ENCODE peak calls at places on chromosomes 4 and X, in nine cellular contexts. One of them, this sample, is unnamed.
A peak's percentile ranks its signal among the peaks of the same experiment; 100 is the strongest.

GRCh38 chr4:111400736-111401135 is 744.5 kb upstream of the FAM241A start:
- DNase-seq in testis: peak; percentile 49
- DNase-seq in psoas muscle: no peak
- DNase-seq in neural progenitor cell: no peak
- DNase-seq in HL-60: no peak
- DNase-seq in brain microvascular endothelial cell: peak; percentile 1
- DNase-seq in HCT116: no peak
- DNase-seq in spleen: no peak
- DNase-seq in breast epithelium: no peak
- DNase-seq in this sample: no peak

GRCh38 chrX:13046035-13046851 is 1.8 kb upstream of the FAM9C start:
- DNase-seq in testis: no peak
- DNase-seq in psoas muscle: no peak
- DNase-seq in neural progenitor cell: no peak
- DNase-seq in HL-60: no peak
- DNase-seq in brain microvascular endothelial cell: no peak
- DNase-seq in HCT116: no peak
- DNase-seq in spleen: no peak
- DNase-seq in breast epithelium: no peak
- DNase-seq in this sample: no peak

GRCh38 chr4:94909645-94910044 is 151.9 kb downstream of the BMPR1B start:
- DNase-seq in testis: no peak
- DNase-seq in psoas muscle: no peak
- DNase-seq in neural progenitor cell: no peak
- DNase-seq in HL-60: no peak
- DNase-seq in brain microvascular endothelial cell: no peak
- DNase-seq in HCT116: no peak
- DNase-seq in spleen: no peak
- DNase-seq in breast epithelium: no peak
- DNase-seq in this sample: no peak

GRCh38 chr4:110640608-110641007 is 17.7 kb upstream of the PITX2 start:
- DNase-seq in testis: no peak
- DNase-seq in psoas muscle: no peak
- DNase-seq in neural progenitor cell: peak; percentile 10
- DNase-seq in HL-60: no peak
- DNase-seq in brain microvascular endothelial cell: no peak
- DNase-seq in HCT116: no peak
- DNase-seq in spleen: no peak
- DNase-seq in breast epithelium: no peak
- DNase-seq in this sample: no peak

GRCh38 chr4:139453041-139453370 is 915 bp upstream of the RAB33B start:
- DNase-seq in testis: no peak
- DNase-seq in psoas muscle: no peak
- DNase-seq in neural progenitor cell: no peak
- DNase-seq in HL-60: peak; percentile 47
- DNase-seq in brain microvascular endothelial cell: peak; percentile 72
- DNase-seq in HCT116: no peak
- DNase-seq in spleen: no peak
- DNase-seq in breast epithelium: no peak
- DNase-seq in this sample: no peak

GRCh38 chrX:31435592-31435991 is 363.8 kb upstream of the FTHL17 start:
- DNase-seq in testis: peak; percentile 14
- DNase-seq in psoas muscle: no peak
- DNase-seq in neural progenitor cell: peak; percentile 91
- DNase-seq in HL-60: no peak
- DNase-seq in brain microvascular endothelial cell: peak; percentile 81
- DNase-seq in HCT116: no peak
- DNase-seq in spleen: no peak
- DNase-seq in breast epithelium: no peak
- DNase-seq in this sample: no peak

GRCh38 chrX:9372866-9373265 is 92.0 kb upstream of the TBL1X start:
- DNase-seq in testis: no peak
- DNase-seq in psoas muscle: no peak
- DNase-seq in neural progenitor cell: no peak
- DNase-seq in HL-60: no peak
- DNase-seq in brain microvascular endothelial cell: no peak
- DNase-seq in HCT116: no peak
- DNase-seq in spleen: no peak
- DNase-seq in breast epithelium: no peak
- DNase-seq in this sample: no peak

GRCh38 chr4:118904418-118904817 is 15.8 kb downstream of the SYNPO2 start:
- DNase-seq in testis: peak; percentile 83
- DNase-seq in psoas muscle: no peak
- DNase-seq in neural progenitor cell: no peak
- DNase-seq in HL-60: no peak
- DNase-seq in brain microvascular endothelial cell: no peak
- DNase-seq in HCT116: no peak
- DNase-seq in spleen: no peak
- DNase-seq in breast epithelium: no peak
- DNase-seq in this sample: no peak

GRCh38 chr4:74682567-74683359 is 111.6 kb downstream of the BTC start:
- DNase-seq in testis: peak; percentile 28
- DNase-seq in psoas muscle: no peak
- DNase-seq in neural progenitor cell: no peak
- DNase-seq in HL-60: no peak
- DNase-seq in brain microvascular endothelial cell: peak; percentile 95
- DNase-seq in HCT116: peak; percentile 89
- DNase-seq in spleen: no peak
- DNase-seq in breast epithelium: no peak
- DNase-seq in this sample: no peak

GRCh38 chr4:147546341-147546740 is 65.4 kb downstream of the EDNRA start:
- DNase-seq in testis: no peak
- DNase-seq in psoas muscle: no peak
- DNase-seq in neural progenitor cell: no peak
- DNase-seq in HL-60: no peak
- DNase-seq in brain microvascular endothelial cell: peak; percentile 95
- DNase-seq in HCT116: no peak
- DNase-seq in spleen: no peak
- DNase-seq in breast epithelium: no peak
- DNase-seq in this sample: no peak

GRCh38 chr4:146095091-146095690 is 80.3 kb upstream of the LSM6 start:
- DNase-seq in testis: peak; percentile 67
- DNase-seq in psoas muscle: no peak
- DNase-seq in neural progenitor cell: peak; percentile 82
- DNase-seq in HL-60: no peak
- DNase-seq in brain microvascular endothelial cell: peak; percentile 59
- DNase-seq in HCT116: peak; percentile 57
- DNase-seq in spleen: no peak
- DNase-seq in breast epithelium: no peak
- DNase-seq in this sample: peak; percentile 52

GRCh38 chrX:115968436-115969252 is 201.9 kb upstream of the AGTR2 start:
- DNase-seq in testis: peak; percentile 69
- DNase-seq in psoas muscle: peak; percentile 67
- DNase-seq in neural progenitor cell: peak; percentile 87
- DNase-seq in HL-60: no peak
- DNase-seq in brain microvascular endothelial cell: no peak
- DNase-seq in HCT116: peak; percentile 63
- DNase-seq in spleen: no peak
- DNase-seq in breast epithelium: no peak
- DNase-seq in this sample: no peak

GRCh38 chr4:121252224-121252806 is 88.2 kb upstream of the TNIP3 start:
- DNase-seq in testis: peak; percentile 80
- DNase-seq in psoas muscle: peak; percentile 76
- DNase-seq in neural progenitor cell: peak; percentile 88
- DNase-seq in HL-60: peak; percentile 34
- DNase-seq in brain microvascular endothelial cell: peak; percentile 60
- DNase-seq in HCT116: peak; percentile 48
- DNase-seq in spleen: peak; percentile 79
- DNase-seq in breast epithelium: no peak
- DNase-seq in this sample: peak; percentile 81

GRCh38 chr4:54838301-54838700 is 180.5 kb downstream of the KIT start:
- DNase-seq in testis: no peak
- DNase-seq in psoas muscle: no peak
- DNase-seq in neural progenitor cell: no peak
- DNase-seq in HL-60: no peak
- DNase-seq in brain microvascular endothelial cell: no peak
- DNase-seq in HCT116: no peak
- DNase-seq in spleen: no peak
- DNase-seq in breast epithelium: no peak
- DNase-seq in this sample: no peak

GRCh38 chr4:75623036-75623435 is 7.3 kb downstream of the CDKL2 start:
- DNase-seq in testis: no peak
- DNase-seq in psoas muscle: no peak
- DNase-seq in neural progenitor cell: no peak
- DNase-seq in HL-60: no peak
- DNase-seq in brain microvascular endothelial cell: peak; percentile 12
- DNase-seq in HCT116: no peak
- DNase-seq in spleen: no peak
- DNase-seq in breast epithelium: no peak
- DNase-seq in this sample: no peak

GRCh38 chr4:162497564-162498167 is 333.9 kb upstream of the FSTL5 start:
- DNase-seq in testis: no peak
- DNase-seq in psoas muscle: no peak
- DNase-seq in neural progenitor cell: peak; percentile 43
- DNase-seq in HL-60: peak; percentile 36
- DNase-seq in brain microvascular endothelial cell: peak; percentile 5
- DNase-seq in HCT116: peak; percentile 15
- DNase-seq in spleen: no peak
- DNase-seq in breast epithelium: no peak
- DNase-seq in this sample: no peak

GRCh38 chr4:7032591-7032990 is 10.6 kb upstream of the TADA2B start:
- DNase-seq in testis: no peak
- DNase-seq in psoas muscle: peak; percentile 23
- DNase-seq in neural progenitor cell: no peak
- DNase-seq in HL-60: no peak
- DNase-seq in brain microvascular endothelial cell: no peak
- DNase-seq in HCT116: no peak
- DNase-seq in spleen: no peak
- DNase-seq in breast epithelium: no peak
- DNase-seq in this sample: no peak

GRCh38 chr4:144647095-144647959 is 1.4 kb downstream of the HHIP start:
- DNase-seq in testis: peak; percentile 43
- DNase-seq in psoas muscle: no peak
- DNase-seq in neural progenitor cell: peak; percentile 36
- DNase-seq in HL-60: no peak
- DNase-seq in brain microvascular endothelial cell: peak; percentile 49
- DNase-seq in HCT116: no peak
- DNase-seq in spleen: no peak
- DNase-seq in breast epithelium: no peak
- DNase-seq in this sample: no peak

GRCh38 chr4:180153587-180153986 is 2089.6 kb upstream of the TENM3 start:
- DNase-seq in testis: no peak
- DNase-seq in psoas muscle: no peak
- DNase-seq in neural progenitor cell: no peak
- DNase-seq in HL-60: no peak
- DNase-seq in brain microvascular endothelial cell: no peak
- DNase-seq in HCT116: no peak
- DNase-seq in spleen: no peak
- DNase-seq in breast epithelium: no peak
- DNase-seq in this sample: no peak

GRCh38 chrX:44997888-44998287 is 124.9 kb downstream of the KDM6A start:
- DNase-seq in testis: no peak
- DNase-seq in psoas muscle: no peak
- DNase-seq in neural progenitor cell: no peak
- DNase-seq in HL-60: no peak
- DNase-seq in brain microvascular endothelial cell: no peak
- DNase-seq in HCT116: no peak
- DNase-seq in spleen: no peak
- DNase-seq in breast epithelium: no peak
- DNase-seq in this sample: no peak
- H3K4me3 ChIP-seq in testis: no peak overlapping the region
- H3K4me3 ChIP-seq in psoas muscle: no peak overlapping the region
- H3K4me3 ChIP-seq in neural progenitor cell: no peak overlapping the region
- H3K4me3 ChIP-seq in HL-60: no peak overlapping the region
- H3K4me3 ChIP-seq in brain microvascular endothelial cell: no peak overlapping the region
- H3K4me3 ChIP-seq in HCT116: no peak overlapping the region
- H3K4me3 ChIP-seq in spleen: no peak overlapping the region
- H3K4me3 ChIP-seq in breast epithelium: no peak overlapping the region
- H3K4me3 ChIP-seq in this sample: no peak overlapping the region

DNA sequence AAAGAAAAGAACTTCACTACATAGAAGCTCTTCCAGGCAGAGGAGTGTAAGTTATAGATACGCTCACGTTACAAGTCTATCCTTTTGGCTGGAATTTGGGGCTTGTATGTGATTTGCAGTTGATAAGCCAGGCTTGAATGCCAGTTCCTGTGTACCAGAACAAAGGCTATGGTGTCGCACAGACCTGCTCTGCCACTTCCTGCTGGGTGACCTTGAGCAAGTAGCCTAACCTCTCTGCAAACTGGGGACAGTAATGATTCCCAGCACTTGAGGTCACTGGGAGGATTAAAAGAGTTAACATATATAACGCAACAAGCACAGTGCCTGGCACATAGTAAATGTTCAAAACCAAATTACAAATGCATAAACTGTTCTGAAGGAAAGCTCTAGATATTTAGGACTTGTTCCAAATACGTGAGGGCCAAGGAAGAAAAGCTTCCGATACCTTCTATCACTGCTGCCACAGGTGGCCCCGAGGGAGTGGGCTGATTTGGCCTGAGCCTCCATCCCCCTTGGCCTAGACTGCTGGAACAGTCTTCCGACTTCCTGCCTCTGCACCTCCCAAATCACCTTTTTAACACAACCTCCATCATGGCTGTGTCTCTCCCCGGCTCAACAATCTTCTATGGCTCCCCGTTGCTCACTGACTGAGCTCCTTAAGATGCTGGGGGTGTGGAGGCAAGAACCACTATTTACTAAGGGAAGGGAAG is 1.3 kb upstream of the SOWAHD start:
- DNase-seq in testis: no peak
- DNase-seq in psoas muscle: no peak
- DNase-seq in neural progenitor cell: no peak
- DNase-seq in HL-60: no peak
- DNase-seq in brain microvascular endothelial cell: no peak
- DNase-seq in HCT116: no peak
- DNase-seq in spleen: peak; percentile 74
- DNase-seq in breast epithelium: no peak
- DNase-seq in this sample: no peak
- H3K27ac ChIP-seq in testis: no peak overlapping the region
- H3K27ac ChIP-seq in psoas muscle: no peak overlapping the region
- H3K27ac ChIP-seq in neural progenitor cell: no peak overlapping the region
- H3K27ac ChIP-seq in HL-60: peak overlapping the region; percentile 87
- H3K27ac ChIP-seq in brain microvascular endothelial cell: no peak overlapping the region
- H3K27ac ChIP-seq in HCT116: no peak overlapping the region
- H3K27ac ChIP-seq in spleen: peak overlapping the region; percentile 78
- H3K27ac ChIP-seq in breast epithelium: no peak overlapping the region
- H3K27ac ChIP-seq in this sample: no peak overlapping the region

GRCh38 chrX:134002921-134003615 is 17.7 kb upstream of the GPC3 start:
- DNase-seq in testis: no peak
- DNase-seq in psoas muscle: no peak
- DNase-seq in neural progenitor cell: no peak
- DNase-seq in HL-60: no peak
- DNase-seq in brain microvascular endothelial cell: no peak
- DNase-seq in HCT116: no peak
- DNase-seq in spleen: no peak
- DNase-seq in breast epithelium: no peak
- DNase-seq in this sample: no peak
- H3K4me3 ChIP-seq in testis: no peak overlapping the region
- H3K4me3 ChIP-seq in psoas muscle: no peak overlapping the region
- H3K4me3 ChIP-seq in neural progenitor cell: no peak overlapping the region
- H3K4me3 ChIP-seq in HL-60: no peak overlapping the region
- H3K4me3 ChIP-seq in brain microvascular endothelial cell: no peak overlapping the region
- H3K4me3 ChIP-seq in HCT116: no peak overlapping the region
- H3K4me3 ChIP-seq in spleen: no peak overlapping the region
- H3K4me3 ChIP-seq in breast epithelium: no peak overlapping the region
- H3K4me3 ChIP-seq in this sample: no peak overlapping the region

DNA sequence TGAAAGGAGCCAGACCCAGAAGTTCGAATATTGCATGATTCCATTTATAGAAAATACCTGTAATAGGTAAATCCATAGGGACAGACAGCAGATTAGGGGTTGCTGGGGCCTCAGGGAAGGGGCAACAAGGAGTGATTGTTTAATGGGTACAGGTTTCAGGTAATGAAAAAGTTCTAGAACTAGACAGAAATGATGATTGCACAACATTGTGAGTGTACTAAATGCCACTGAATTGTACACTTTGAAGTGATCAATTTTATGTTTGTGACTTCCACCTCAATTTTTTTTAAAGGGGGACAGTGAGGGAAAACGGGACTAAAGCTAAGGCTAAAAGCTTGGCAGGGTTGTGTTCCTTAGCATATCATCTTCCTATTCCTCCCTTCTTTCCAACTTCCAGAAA is 23.5 kb downstream of the ZBTB33 start:
- DNase-seq in testis: no peak
- DNase-seq in psoas muscle: no peak
- DNase-seq in neural progenitor cell: no peak
- DNase-seq in HL-60: no peak
- DNase-seq in brain microvascular endothelial cell: no peak
- DNase-seq in HCT116: no peak
- DNase-seq in spleen: no peak
- DNase-seq in breast epithelium: no peak
- DNase-seq in this sample: no peak
- H3K27ac ChIP-seq in testis: no peak overlapping the region
- H3K27ac ChIP-seq in psoas muscle: no peak overlapping the region
- H3K27ac ChIP-seq in neural progenitor cell: no peak overlapping the region
- H3K27ac ChIP-seq in HL-60: no peak overlapping the region
- H3K27ac ChIP-seq in brain microvascular endothelial cell: no peak overlapping the region
- H3K27ac ChIP-seq in HCT116: no peak overlapping the region
- H3K27ac ChIP-seq in spleen: no peak overlapping the region
- H3K27ac ChIP-seq in breast epithelium: no peak overlapping the region
- H3K27ac ChIP-seq in this sample: no peak overlapping the region

This sample was measured in WERI-Rb-1.